ENCODE peak calls at places on chromosome 1, in five cellular contexts. C is AG10803; Q is CD4-positive, alpha-beta memory T cell; V is epithelial cell of esophagus; O is HFF-Myc. I is an unnamed sample.

GRCh38 chr1:61674221-61674620 is 50.7 kb downstream of the TM2D1 start:
- DNase-seq in C (no peak), Q (no peak), V (peak), O (no peak), I (no peak)

GRCh38 chr1:94737124-94737998 is 82.8 kb upstream of the SLC44A3 start:
- DNase-seq in C (peak), Q (no peak), V (no peak), O (no peak), I (no peak)

GRCh38 chr1:192807221-192807967 is 1.4 kb upstream of the RGS2 start:
- DNase-seq in C (peak), Q (peak), V (peak), O (no peak), I (no peak)

GRCh38 chr1:20496241-20496661 is 10.2 kb upstream of the CAMK2N1 start:
- DNase-seq in C (peak), Q (no peak), V (peak), O (no peak), I (no peak)

GRCh38 chr1:232628335-232629214 is 1.4 kb downstream of the SIPA1L2 start:
- DNase-seq in C (peak), Q (peak), V (peak), O (no peak), I (peak)

GRCh38 chr1:226967665-226968064 is 27.6 kb downstream of the COQ8A start:
- DNase-seq in C (peak), Q (no peak), V (peak), O (no peak), I (no peak)

GRCh38 chr1:219794085-219794743 is 134.1 kb downstream of the SLC30A10 start:
- DNase-seq in C (no peak), Q (no peak), V (no peak), O (no peak), I (no peak)

GRCh38 chr1:21340230-21340564 is 49.9 kb upstream of the ECE1 start:
- DNase-seq in C (no peak), Q (no peak), V (peak), O (no peak), I (no peak)

GRCh38 chr1:195714248-195714647 is 894.0 kb downstream of the KCNT2 start:
- DNase-seq in C (peak), Q (no peak), V (peak), O (no peak), I (no peak)

GRCh38 chr1:112718691-112719418 is 3.7 kb upstream of the PPM1J start:
- DNase-seq in C (peak), Q (peak), V (peak), O (no peak), I (no peak)

GRCh38 chr1:203769505-203770343 is 4.7 kb downstream of the LAX1 start:
- DNase-seq in C (peak), Q (no peak), V (peak), O (peak), I (peak)

GRCh38 chr1:201676061-201676644 is 137.2 kb downstream of the NAV1 start:
- DNase-seq in C (peak), Q (no peak), V (no peak), O (no peak), I (no peak)

GRCh38 chr1:10020668-10021067 is 12.1 kb upstream of the UBE4B start:
- DNase-seq in C (peak), Q (no peak), V (no peak), O (no peak), I (no peak)

GRCh38 chr1:12305377-12305776 is 75.5 kb downstream of the VPS13D start:
- DNase-seq in C (no peak), Q (no peak), V (no peak), O (no peak), I (no peak)

GRCh38 chr1:6075747-6076146 is 30.1 kb downstream of the KCNAB2 start:
- DNase-seq in C (no peak), Q (no peak), V (peak), O (no peak), I (peak)

GRCh38 chr1:68217060-68217554 is 15.2 kb downstream of the WLS start:
- DNase-seq in C (no peak), Q (no peak), V (no peak), O (no peak), I (no peak)

GRCh38 chr1:153548722-153549695 is at the start of gene S100A3:
- DNase-seq in C (peak), Q (no peak), V (peak), O (no peak), I (no peak)

GRCh38 chr1:181318858-181319235 is 164.5 kb upstream of the CACNA1E start:
- DNase-seq in C (no peak), Q (no peak), V (peak), O (no peak), I (no peak)

GRCh38 chr1:233547726-233548125 is 66.2 kb upstream of the KCNK1 start:
- DNase-seq in C (no peak), Q (no peak), V (no peak), O (no peak), I (no peak)

GRCh38 chr1:165914136-165914798 is 86.9 kb downstream of the UCK2 start:
- DNase-seq in C (peak), Q (peak), V (peak), O (peak), I (peak)

GRCh38 chr1:161001537-161001936 is 19.4 kb downstream of the F11R start:
- DNase-seq in C (no peak), Q (no peak), V (no peak), O (no peak), I (no peak)

GRCh38 chr1:47223921-47224675 is 7.9 kb downstream of the TAL1 start:
- DNase-seq in C (no peak), Q (no peak), V (no peak), O (no peak), I (no peak)

GRCh38 chr1:47638240-47638639 is 200.4 kb downstream of the FOXD2 start:
- DNase-seq in C (no peak), Q (no peak), V (no peak), O (no peak), I (no peak)

GRCh38 chr1:244273845-244274619 is 177.7 kb downstream of the ADSS2 start:
- DNase-seq in C (peak), Q (no peak), V (peak), O (peak), I (no peak)

GRCh38 chr1:165637427-165637826 is 6.4 kb downstream of the MGST3 start:
- DNase-seq in C (peak), Q (no peak), V (no peak), O (no peak), I (no peak)

GRCh38 chr1:86687595-86687994 is 16.8 kb upstream of the SH3GLB1 start:
- DNase-seq in C (no peak), Q (no peak), V (peak), O (no peak), I (no peak)

GRCh38 chr1:181558416-181558815 is 75.1 kb downstream of the CACNA1E start:
- DNase-seq in C (no peak), Q (no peak), V (no peak), O (no peak), I (no peak)

GRCh38 chr1:201061049-201061448 is 37.5 kb upstream of the KIF21B start:
- DNase-seq in C (no peak), Q (no peak), V (no peak), O (no peak), I (no peak)

GRCh38 chr1:39472826-39473225 is 18.6 kb upstream of the BMP8A start:
- DNase-seq in C (no peak), Q (no peak), V (no peak), O (no peak), I (no peak)

GRCh38 chr1:240170245-240170644 is 78.6 kb downstream of the FMN2 start:
- DNase-seq in C (no peak), Q (no peak), V (no peak), O (no peak), I (no peak)

DNA sequence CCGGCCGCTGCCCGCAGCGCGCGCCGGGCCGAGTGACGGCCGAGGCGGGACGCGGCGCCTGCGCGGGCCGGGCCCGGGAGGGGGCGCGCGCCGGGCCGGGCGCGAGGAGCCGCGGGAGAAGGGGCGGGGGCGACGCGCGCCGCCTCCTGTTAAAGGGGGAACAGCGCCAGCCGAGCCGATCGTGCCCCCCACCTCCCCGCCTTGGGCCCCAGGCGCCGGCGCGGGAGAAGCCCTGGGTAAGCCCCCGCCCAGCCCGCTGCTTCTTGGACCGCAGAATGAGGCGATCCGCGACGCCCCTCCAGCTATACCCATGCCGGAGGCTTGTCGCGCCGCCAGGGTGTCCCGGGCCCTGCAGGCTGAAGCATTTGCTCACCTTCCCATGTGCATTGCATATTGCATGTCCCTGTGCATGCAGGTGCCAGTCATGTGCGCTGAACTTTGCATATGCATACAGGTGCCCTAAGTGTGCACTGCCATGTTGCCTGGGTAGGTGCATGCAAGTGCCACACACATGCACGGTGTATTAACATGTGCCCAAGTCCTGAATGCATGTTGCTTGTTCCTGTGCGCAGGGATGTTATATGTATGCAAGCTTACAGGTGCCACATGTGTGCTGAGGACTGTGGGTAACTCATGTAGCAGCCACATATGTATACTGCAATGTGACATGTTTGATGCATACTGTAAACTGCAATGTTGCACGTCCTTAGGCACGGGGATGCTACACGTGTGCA is at the start of gene ADGRB2:
- DNase-seq in C (no peak), Q (no peak), V (no peak), O (no peak), I (peak)
- H3K4me3 ChIP-seq in C (peak), Q (peak), V (peak), O (peak), I (peak)

DNA sequence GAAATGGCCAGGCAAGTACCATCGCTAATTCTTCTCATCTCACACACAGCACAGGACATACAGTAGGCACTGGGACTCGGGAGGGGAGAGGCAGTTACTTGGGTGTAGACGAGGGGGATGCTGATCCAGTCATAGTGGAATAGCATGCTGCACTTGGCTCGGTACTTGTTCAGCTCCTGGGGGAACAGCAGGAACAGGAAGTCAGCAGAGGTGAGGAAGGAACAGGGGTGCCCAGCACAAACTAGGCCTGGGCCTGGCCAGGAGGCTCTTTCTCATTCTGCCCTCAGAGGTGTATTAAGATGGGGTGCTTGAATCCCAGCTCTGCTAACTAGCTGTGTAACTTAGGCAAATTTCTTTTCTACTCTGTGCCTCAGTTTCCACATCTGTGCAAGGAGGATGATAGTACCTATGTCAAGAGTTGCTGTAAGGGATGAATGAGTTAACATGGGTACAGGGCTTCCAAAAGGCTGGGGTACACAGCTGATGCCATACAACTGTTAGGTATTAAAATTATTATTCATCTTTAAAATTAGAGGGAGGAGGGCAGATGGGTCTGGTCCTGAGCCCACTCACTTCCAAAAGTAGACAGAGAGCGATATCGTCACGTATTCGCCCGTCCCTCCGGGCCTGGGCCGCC is 2.4 kb downstream of the BEST4 start:
- DNase-seq in C (no peak), Q (no peak), V (no peak), O (no peak), I (no peak)
- H3K4me3 ChIP-seq in C (peak), Q (no peak), V (peak), O (peak), I (no peak)

GRCh38 chr1:212754715-212755114 is 36.9 kb downstream of the NSL1 start:
- DNase-seq in C (no peak), Q (no peak), V (no peak), O (no peak), I (no peak)

GRCh38 chr1:212754193-212754592 is 37.4 kb downstream of the NSL1 start:
- DNase-seq in C (no peak), Q (no peak), V (no peak), O (no peak), I (peak)

GRCh38 chr1:212753766-212754165 is 37.8 kb downstream of the NSL1 start:
- DNase-seq in C (no peak), Q (no peak), V (no peak), O (no peak), I (no peak)

GRCh38 chr1:212752256-212752933 is 39.2 kb downstream of the NSL1 start:
- DNase-seq in C (peak), Q (no peak), V (no peak), O (no peak), I (no peak)

GRCh38 chr1:212752934-212753497 is 38.6 kb downstream of the NSL1 start:
- DNase-seq in C (peak), Q (peak), V (no peak), O (no peak), I (no peak)
- H3K4me3 ChIP-seq in C (peak), Q (no peak), V (no peak), O (peak), I (no peak)

GRCh38 chr1:212512731-212513559 is 80.2 kb downstream of the NENF start:
- DNase-seq in C (peak), Q (no peak), V (no peak), O (no peak), I (no peak)

GRCh38 chr1:212515329-212515760 is 82.6 kb downstream of the NENF start:
- DNase-seq in C (no peak), Q (no peak), V (no peak), O (no peak), I (no peak)

GRCh38 chr1:212514056-212514614 is 81.4 kb downstream of the NENF start:
- DNase-seq in C (peak), Q (no peak), V (peak), O (peak), I (no peak)

GRCh38 chr1:212513586-212513985 is 80.9 kb downstream of the NENF start:
- DNase-seq in C (no peak), Q (no peak), V (no peak), O (no peak), I (no peak)

GRCh38 chr1:212514782-212515181 is 82.1 kb downstream of the NENF start:
- DNase-seq in C (no peak), Q (no peak), V (no peak), O (no peak), I (no peak)
- H3K4me3 ChIP-seq in C (no peak), Q (no peak), V (no peak), O (no peak), I (no peak)

I was measured in Jurkat, Clone E6-1.